ENCODE peak calls at places on chromosomes 11 and 22, in ten cellular contexts. D is adrenal gland; I is gastrocnemius medialis; S is Peyer's patch; F is ovary; O is CD4-positive, alpha-beta T cell; P is aorta; J is neuronal stem cell; Z is naive thymus-derived CD4-positive, alpha-beta T cell; T is astrocyte. Q is an unnamed sample.

GRCh38 chr11:76510060-76511047 is 65.5 kb downstream of the EMSY start:
- DNase-seq in O (no peak), I (no peak), J (no peak), S (no peak), Z (no peak), T (peak), D (no peak), F (no peak), P (no peak), Q (no peak)

GRCh38 chr11:121613724-121614123 is 161.0 kb upstream of the SORL1-AS1 start:
- DNase-seq in Z (no peak), F (no peak), S (no peak), I (no peak), P (no peak), D (no peak), T (no peak), J (no peak), O (no peak), Q (no peak)

GRCh38 chr22:46533434-46533833 is 4.0 kb downstream of the CELSR1 start:
- DNase-seq in O (no peak), Z (no peak), I (no peak), T (no peak), S (no peak), J (no peak), P (no peak), D (no peak), F (no peak), Q (no peak)

GRCh38 chr22:47370448-47371262 is 608.2 kb downstream of the TBC1D22A start:
- DNase-seq in P (no peak), T (no peak), O (no peak), I (no peak), D (no peak), J (no peak), Z (no peak), S (peak), F (peak), Q (no peak)

GRCh38 chr22:27170491-27170890 is 513.1 kb downstream of the MIAT start:
- DNase-seq in D (peak), T (peak), F (peak), O (no peak), P (peak), Z (no peak), S (no peak), J (no peak), I (no peak), Q (no peak)

GRCh38 chr11:68655806-68656205 is 28.5 kb upstream of the GAL start:
- DNase-seq in D (no peak), P (no peak), S (no peak), J (no peak), I (no peak), F (no peak), O (no peak), T (no peak), Z (no peak), Q (no peak)

GRCh38 chr11:86582898-86583297 is 89.5 kb downstream of the ME3 start:
- DNase-seq in P (no peak), D (no peak), I (no peak), S (no peak), Z (no peak), J (no peak), F (no peak), T (no peak), O (no peak), Q (no peak)

GRCh38 chr22:47618180-47618579 is 855.7 kb downstream of the TBC1D22A start:
- DNase-seq in O (no peak), P (no peak), I (no peak), F (no peak), J (no peak), D (no peak), Z (no peak), T (no peak), S (peak), Q (no peak)

GRCh38 chr11:124207102-124207792 is 24.1 kb downstream of the OR10D3 start:
- DNase-seq in Z (no peak), S (no peak), J (no peak), D (no peak), O (no peak), I (no peak), P (no peak), T (no peak), F (no peak), Q (no peak)

GRCh38 chr11:75174781-75175370 is 24.0 kb downstream of the SLCO2B1 start:
- DNase-seq in T (peak), F (peak), I (peak), D (no peak), O (no peak), Z (no peak), P (peak), S (no peak), J (no peak), Q (no peak)

GRCh38 chr11:270451-271208 is 7.6 kb upstream of the NLRP6 start:
- DNase-seq in F (no peak), O (no peak), J (no peak), P (no peak), T (no peak), Z (no peak), I (no peak), D (no peak), S (peak), Q (peak)

GRCh38 chr11:69930081-69931059 is 111.2 kb upstream of the FGF3 start:
- DNase-seq in D (no peak), O (no peak), T (no peak), S (peak), Z (no peak), F (no peak), P (peak), I (no peak), J (no peak), Q (no peak)

GRCh38 chr11:117218133-117218915 is 13.5 kb downstream of the PCSK7 start:
- DNase-seq in J (no peak), D (peak), T (peak), Z (no peak), S (no peak), O (no peak), F (peak), P (peak), I (no peak), Q (no peak)
- H3K27ac ChIP-seq in J (no peak), D (peak), T (peak), Z (no peak), S (peak), O (no peak), F (peak), P (peak), I (peak), Q (no peak)

GRCh38 chr22:43177479-43177878 is 9.5 kb downstream of the TTLL12 start:
- DNase-seq in T (no peak), P (peak), S (no peak), Z (no peak), O (no peak), D (no peak), F (no peak), I (no peak), J (no peak), Q (no peak)
- H3K27ac ChIP-seq in T (no peak), P (no peak), S (no peak), Z (no peak), O (no peak), D (no peak), F (no peak), I (no peak), J (no peak), Q (no peak)

DNA sequence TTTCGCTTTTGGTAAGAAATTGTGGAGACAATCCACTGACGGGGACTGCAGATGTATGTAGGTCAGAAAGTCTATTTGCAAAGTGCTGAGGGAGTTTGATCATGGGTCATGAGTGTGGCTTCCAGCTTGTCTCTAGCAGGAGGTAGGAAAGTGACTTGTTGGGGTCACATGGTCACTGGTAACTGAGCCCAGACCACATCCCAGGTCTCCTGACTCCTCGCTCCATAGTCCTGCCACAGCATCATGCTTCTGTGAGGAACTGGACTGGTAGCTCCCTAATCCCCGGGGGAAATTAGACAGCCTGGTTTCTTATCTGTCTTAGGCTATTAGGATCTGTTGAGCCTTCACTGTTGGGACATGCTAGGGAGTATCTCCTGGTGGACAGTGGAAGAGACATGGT is 142.1 kb downstream of the MYO18B start:
- DNase-seq in O (no peak), F (no peak), Z (no peak), T (no peak), I (no peak), P (no peak), D (no peak), S (no peak), J (no peak), Q (no peak)
- H3K27ac ChIP-seq in O (no peak), F (no peak), Z (no peak), T (no peak), I (no peak), P (no peak), D (no peak), S (no peak), J (no peak), Q (no peak)

DNA sequence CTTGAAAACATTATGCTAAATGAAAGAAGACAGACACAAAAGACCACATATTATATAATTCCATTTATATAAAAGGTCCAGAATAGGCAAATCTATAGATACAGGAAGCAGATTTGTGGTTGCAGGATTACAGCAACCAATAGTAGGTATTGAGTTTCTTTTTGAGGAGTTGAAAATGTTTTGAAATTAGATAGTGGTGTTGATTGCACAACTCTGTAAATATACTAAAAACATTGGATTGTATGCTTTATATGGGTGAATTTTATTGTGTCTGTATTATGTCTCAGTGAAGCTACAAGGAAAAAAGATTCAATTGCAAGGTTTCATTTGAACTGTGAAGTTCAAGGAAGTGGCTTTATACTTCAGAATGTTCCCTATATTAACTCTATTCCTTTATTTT is 3.0 kb upstream of the RRAS2 start:
- DNase-seq in S (no peak), I (no peak), T (no peak), Z (no peak), O (no peak), D (no peak), J (no peak), P (no peak), F (no peak), Q (no peak)
- H3K27ac ChIP-seq in S (no peak), I (peak), T (no peak), Z (no peak), O (no peak), D (no peak), J (no peak), P (no peak), F (no peak), Q (no peak)

GRCh38 chr22:32069579-32070372 is 26.7 kb downstream of the SLC5A1 start:
- DNase-seq in I (no peak), P (no peak), O (no peak), Z (no peak), D (no peak), J (no peak), F (no peak), S (no peak), T (no peak), Q (no peak)
- H3K27ac ChIP-seq in I (no peak), P (no peak), O (no peak), Z (no peak), D (no peak), J (no peak), F (no peak), S (no peak), T (no peak), Q (peak)

Q was measured in small intestine.